ENCODE peak calls at places on chromosome X, in five cellular contexts. L is mesenchymal stem cell, B is neuronal stem cell, Q is H9, K is IMR-90. J is an unnamed sample.

GRCh38 chrX:632391-633042 is 1.9 kb downstream of the SHOX start:
- DNase-seq in L (no peak), B (no peak), Q (peak), K (no peak), J (peak)

GRCh38 chrX:111365770-111366325 is 46.1 kb downstream of the DCX start:
- DNase-seq in K (no peak), B (no peak), L (no peak), Q (no peak), J (no peak)

GRCh38 chrX:68746988-68747387 is 81.8 kb upstream of the EFNB1 start:
- DNase-seq in L (no peak), K (no peak), B (no peak), Q (no peak), J (peak)

GRCh38 chrX:134377537-134377936 is 82.4 kb upstream of the HPRT1 start:
- DNase-seq in B (no peak), L (peak), Q (no peak), K (peak), J (peak)

GRCh38 chrX:119013146-119013545 is 38.7 kb downstream of the LONRF3 start:
- DNase-seq in B (no peak), K (no peak), Q (no peak), L (no peak), J (no peak)

GRCh38 chrX:48471504-48471903 is 1.4 kb upstream of the SLC38A5 start:
- DNase-seq in L (no peak), B (no peak), Q (no peak), K (no peak), J (peak)

GRCh38 chrX:30702736-30703135 is 49.5 kb downstream of the GK start:
- DNase-seq in B (no peak), L (peak), Q (no peak), K (peak), J (peak)

GRCh38 chrX:45903781-45904201 is 641.4 kb downstream of the ZNF674 start:
- DNase-seq in B (peak), Q (peak), K (no peak), L (no peak), J (peak)

GRCh38 chrX:18098704-18099103 is 122.0 kb downstream of the BEND2 start:
- DNase-seq in K (no peak), Q (peak), B (no peak), L (no peak), J (peak)

GRCh38 chrX:119638725-119639471 is 32.7 kb upstream of the NKRF start:
- DNase-seq in L (no peak), B (no peak), Q (no peak), K (peak), J (no peak)

GRCh38 chrX:69068295-69069085 is 96.8 kb downstream of the PJA1 start:
- DNase-seq in L (no peak), K (no peak), B (no peak), Q (no peak), J (no peak)

GRCh38 chrX:130082244-130083106 is 27.8 kb downstream of the ELF4 start:
- DNase-seq in L (peak), K (no peak), B (no peak), Q (no peak), J (no peak)

GRCh38 chrX:43605351-43605750 is 50.7 kb upstream of the MAOA start:
- DNase-seq in Q (no peak), L (no peak), K (no peak), B (no peak), J (no peak)

GRCh38 chrX:150533863-150534262 is 34.6 kb upstream of the MTM1 start:
- DNase-seq in B (no peak), K (no peak), Q (no peak), L (no peak), J (no peak)

GRCh38 chrX:19888419-19888879 is 1.0 kb upstream of the SH3KBP1 start:
- DNase-seq in B (peak), L (peak), K (peak), Q (no peak), J (peak)

GRCh38 chrX:50814701-50815476 is 895 bp upstream of the SHROOM4 start:
- DNase-seq in K (peak), B (no peak), L (peak), Q (no peak), J (no peak)

GRCh38 chrX:17590892-17591740 is 146.2 kb upstream of the SCML1 start:
- DNase-seq in L (peak), Q (peak), B (peak), K (peak), J (peak)

GRCh38 chrX:2848806-2849420 is 20.2 kb downstream of the GYG2 start:
- DNase-seq in L (peak), B (no peak), Q (no peak), K (peak), J (peak)

GRCh38 chrX:41027388-41027787 is 57.9 kb upstream of the USP9X start:
- DNase-seq in K (peak), B (no peak), L (peak), Q (no peak), J (no peak)

GRCh38 chrX:16282209-16282608 is 114.9 kb downstream of the MAGEB17 start:
- DNase-seq in L (no peak), B (no peak), Q (no peak), K (no peak), J (no peak)

GRCh38 chrX:120499301-120500097 is 30.4 kb upstream of the LAMP2 start:
- DNase-seq in Q (no peak), L (no peak), B (no peak), K (peak), J (no peak)

GRCh38 chrX:120840826-120841225 is 34.8 kb downstream of the CT47B1 start:
- DNase-seq in K (no peak), Q (no peak), B (no peak), L (no peak), J (no peak)

GRCh38 chrX:151151668-151152267 is 24.6 kb upstream of the GPR50 start:
- DNase-seq in Q (peak), B (peak), K (peak), L (peak), J (peak)

GRCh38 chrX:128975716-128976115 is 547.6 kb downstream of the SMARCA1 start:
- DNase-seq in K (no peak), B (peak), L (peak), Q (peak), J (peak)

GRCh38 chrX:23003121-23003520 is 3.4 kb downstream of the DDX53 start:
- DNase-seq in Q (no peak), K (peak), L (peak), B (no peak), J (peak)

GRCh38 chrX:18415386-18415785 is 10.0 kb upstream of the CDKL5 start:
- DNase-seq in B (no peak), L (peak), K (peak), Q (no peak), J (no peak)

GRCh38 chrX:115053223-115053622 is 35.8 kb upstream of the IL13RA2 start:
- DNase-seq in Q (no peak), K (no peak), L (no peak), B (no peak), J (no peak)

GRCh38 chrX:15143050-15143824 is 126.6 kb downstream of the ASB9 start:
- DNase-seq in L (peak), K (peak), Q (peak), B (peak), J (peak)

GRCh38 chrX:52346462-52347165 is 22.2 kb upstream of the XAGE2 start:
- DNase-seq in B (no peak), K (peak), Q (no peak), L (no peak), J (peak)

DNA sequence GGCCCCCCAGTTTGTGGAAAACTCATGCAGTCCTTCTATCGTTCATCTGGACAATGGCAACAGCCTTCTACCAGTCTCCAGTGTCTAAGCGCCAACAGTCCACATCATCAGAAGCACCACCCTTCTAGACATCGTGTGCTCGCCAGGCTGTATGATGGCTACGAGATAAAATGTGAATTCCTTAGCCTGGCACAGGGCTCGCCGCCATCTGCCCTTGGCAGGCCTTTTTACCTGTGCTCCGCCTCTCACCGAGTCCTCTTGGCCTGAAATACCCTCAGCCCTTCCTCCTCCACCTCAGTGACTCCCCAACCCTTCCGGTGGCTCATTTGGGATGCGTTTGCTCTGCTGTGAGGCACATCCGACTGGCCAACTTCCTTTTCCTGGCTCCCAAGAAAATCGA is 15.9 kb upstream of the STS start:
- DNase-seq in L (no peak), Q (no peak), B (no peak), K (no peak), J (no peak)
- H2AK5ac ChIP-seq in L (no peak), Q (no peak), B (no peak), K (no peak), J (no peak)

DNA sequence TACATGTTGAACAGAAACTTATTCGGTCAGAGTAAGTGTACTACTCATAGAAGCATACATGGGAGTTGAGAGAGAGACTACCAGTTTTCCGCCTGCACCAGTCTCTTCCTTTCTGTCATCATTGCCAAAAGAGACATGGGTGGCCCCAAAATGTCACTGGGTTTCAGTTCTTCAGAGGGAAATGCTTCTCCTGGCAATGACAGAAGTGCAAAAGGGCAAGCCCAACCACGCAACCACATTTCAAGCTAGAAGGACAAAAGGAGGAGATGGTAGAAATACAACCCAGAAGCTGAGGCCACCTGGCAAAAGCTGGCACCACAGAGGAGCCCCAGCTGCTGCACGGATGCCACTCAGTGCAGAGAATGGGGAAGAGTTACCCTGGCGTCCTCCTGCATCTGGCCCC is 320.1 kb downstream of the BCOR start:
- DNase-seq in Q (no peak), L (no peak), K (no peak), B (no peak), J (no peak)
- H2AK5ac ChIP-seq in Q (no peak), L (no peak), K (no peak), B (no peak), J (no peak)

DNA sequence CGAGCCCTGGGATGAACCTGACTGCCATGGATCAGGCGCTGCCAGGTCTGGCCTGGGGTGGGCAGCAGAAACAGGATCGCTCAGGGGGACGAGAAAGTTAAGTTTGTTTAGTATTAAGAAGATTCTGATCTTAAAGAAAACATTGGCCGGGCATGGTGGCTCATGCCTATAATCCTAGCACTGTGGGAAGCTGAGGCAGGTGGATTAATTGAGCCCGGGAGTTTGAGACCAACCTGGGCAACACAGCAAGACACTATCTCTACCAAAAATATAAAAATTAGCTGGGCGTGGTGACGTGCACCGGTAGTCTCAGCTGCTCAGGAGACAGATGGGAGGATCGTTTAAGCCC is 696 bp upstream of the FLNA start:
- DNase-seq in K (no peak), B (no peak), L (no peak), Q (no peak), J (no peak)
- H2AK5ac ChIP-seq in K (peak), B (no peak), L (no peak), Q (no peak), J (no peak)

DNA sequence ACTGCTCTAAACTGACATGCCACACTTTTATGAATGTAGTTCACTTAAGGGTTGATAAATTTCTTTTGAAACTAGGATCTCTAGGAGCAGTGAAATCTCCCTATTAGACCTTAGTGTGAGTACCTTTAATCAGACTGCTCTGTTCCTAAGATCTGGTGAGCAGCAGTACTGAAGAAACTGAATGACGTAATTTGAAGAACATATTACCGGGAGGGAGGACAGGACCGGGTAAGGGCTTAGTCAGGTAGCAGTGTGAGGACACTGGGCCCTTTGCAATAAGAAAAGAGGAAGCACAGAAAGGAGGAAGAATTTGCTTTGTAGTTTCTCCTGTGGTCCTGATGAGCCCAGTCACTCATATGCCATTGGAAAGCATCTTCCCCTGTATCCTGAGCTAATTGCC is 255.2 kb downstream of the THOC2 start:
- DNase-seq in L (no peak), Q (no peak), B (no peak), K (no peak), J (no peak)
- H2AK5ac ChIP-seq in L (no peak), Q (no peak), B (no peak), K (no peak), J (no peak)

GRCh38 chrX:154437971-154438893 is 1.3 kb downstream of the GDI1 start:
- DNase-seq in K (no peak), Q (no peak), L (no peak), B (no peak), J (no peak)
- H2AK5ac ChIP-seq in K (peak), Q (no peak), L (peak), B (no peak), J (no peak)

GRCh38 chrX:154508346-154508745 is 7.7 kb downstream of the FAM3A start:
- DNase-seq in Q (no peak), K (no peak), B (no peak), L (no peak), J (no peak)
- H2AK5ac ChIP-seq in Q (no peak), K (no peak), B (no peak), L (no peak), J (no peak)

J was measured in mesendoderm.